ENCODE peak calls at places on chromosomes 4 and X, in seven cellular contexts. G is AG09309; O is LoVo; S is ELR; F is testis; W is NCI-H1105; H is stimulated activated CD4-positive, alpha-beta T cell treated with anti-CD3 and anti-CD28 coated beads, Interleukin-1b, Interleukin-23, amount 100 ng/mL, for 48 hours. K is an unnamed sample.

GRCh38 chr4:106421441-106422296 is 53.1 kb upstream of the GIMD1 start:
- DNase-seq in O (no peak), H (no peak), W (no peak), G (no peak), F (no peak), S (peak), K (no peak)

GRCh38 chrX:153297376-153297775 is 24.2 kb downstream of the PNMA6F start:
- DNase-seq in S (no peak), O (no peak), F (no peak), H (no peak), G (no peak), W (no peak), K (no peak)

GRCh38 chr4:128558896-128559669 is 250.4 kb upstream of the JADE1 start:
- DNase-seq in H (no peak), G (peak), O (no peak), F (no peak), S (peak), W (no peak), K (no peak)

GRCh38 chr4:6277139-6277802 is 7.6 kb downstream of the WFS1 start:
- DNase-seq in H (no peak), O (no peak), W (no peak), F (peak), G (no peak), S (no peak), K (no peak)

GRCh38 chrX:140141444-140142029 is 176.2 kb upstream of the CXorf66 start:
- DNase-seq in H (peak), F (peak), G (no peak), W (no peak), S (peak), O (peak), K (peak)

GRCh38 chrX:69493193-69493592 is 10.9 kb upstream of the NALF2 start:
- DNase-seq in O (no peak), S (no peak), F (peak), W (no peak), G (no peak), H (peak), K (peak)

GRCh38 chr4:137635108-137635507 is 102.8 kb upstream of the PCDH18 start:
- DNase-seq in G (no peak), S (no peak), F (no peak), H (no peak), W (no peak), O (no peak), K (no peak)

GRCh38 chrX:115948018-115948923 is 222.3 kb upstream of the AGTR2 start:
- DNase-seq in S (no peak), F (no peak), G (no peak), O (no peak), W (no peak), H (no peak), K (peak)

GRCh38 chr4:129901205-129901604 is 805.3 kb downstream of the C4orf33 start:
- DNase-seq in W (no peak), S (no peak), H (no peak), G (no peak), F (no peak), O (no peak), K (no peak)

GRCh38 chr4:184958127-184958806 is 60.0 kb upstream of the HELT start:
- DNase-seq in H (no peak), G (no peak), O (no peak), F (no peak), W (no peak), S (no peak), K (no peak)

GRCh38 chr4:15557806-15558550 is 88.3 kb downstream of the CC2D2A start:
- DNase-seq in S (no peak), W (no peak), O (no peak), G (no peak), H (no peak), F (no peak), K (no peak)

GRCh38 chr4:1809754-1810502 is 16.8 kb downstream of the FGFR3 start:
- DNase-seq in G (peak), H (peak), S (peak), W (no peak), F (peak), O (peak), K (peak)

GRCh38 chr4:78846258-78846657 is 70.1 kb downstream of the BMP2K start:
- DNase-seq in O (no peak), S (no peak), H (no peak), G (no peak), F (no peak), W (no peak), K (no peak)

GRCh38 chr4:118857760-118858159 is 21.8 kb upstream of the SEC24D start:
- DNase-seq in F (no peak), G (no peak), H (no peak), O (no peak), S (no peak), W (no peak), K (no peak)

GRCh38 chr4:155552180-155552579 is 114.5 kb upstream of the GUCY1A1 start:
- DNase-seq in G (no peak), O (no peak), W (no peak), H (no peak), S (peak), F (no peak), K (no peak)

GRCh38 chrX:14963447-14964236 is 90.4 kb downstream of the MOSPD2 start:
- DNase-seq in O (peak), W (no peak), F (no peak), G (peak), H (no peak), S (peak), K (peak)

GRCh38 chr4:139559095-139559490 is 3.1 kb upstream of the SETD7 start:
- DNase-seq in O (no peak), G (no peak), F (no peak), H (no peak), W (no peak), S (no peak), K (no peak)